ENCODE peak calls at places on chromosomes 11 and 22, in ten cellular contexts. M is prostate gland; D is neuronal stem cell; Y is lower lobe of right lung; K is fibroblast of lung; P is tibial artery; O is adipocyte; I is heart left ventricle; A is effector memory CD4-positive, alpha-beta T cell; R is HepG2. Q is an unnamed sample. For H3K36me3, the result is how much of the 10 kb centered on the place peaks cover.

GRCh38 chr22:26325641-26326040 is 103.4 kb upstream of the ASPHD2 start:
- DNase-seq in Y (no peak), I (no peak), D (no peak), A (no peak), M (no peak), P (no peak), K (no peak), O (no peak), R (no peak), Q (no peak)

GRCh38 chr11:111910637-111911562 is 670 bp downstream of the CRYAB start:
- DNase-seq in I (no peak), D (no peak), A (no peak), R (no peak), O (peak), P (no peak), Y (no peak), M (no peak), K (no peak), Q (no peak)

GRCh38 chr22:32818446-32819115 is 17.1 kb downstream of the TIMP3 start:
- DNase-seq in O (no peak), M (no peak), I (no peak), Y (no peak), K (no peak), P (peak), A (no peak), R (no peak), D (no peak), Q (no peak)

GRCh38 chr11:35146074-35146521 is 7.1 kb downstream of the CD44 start:
- DNase-seq in K (no peak), I (no peak), R (no peak), Y (no peak), D (no peak), O (no peak), M (no peak), A (peak), P (no peak), Q (no peak)

GRCh38 chr11:124329787-124330478 is 9.9 kb upstream of the OR8D2 start:
- DNase-seq in D (no peak), I (no peak), M (no peak), K (peak), P (no peak), R (no peak), Y (no peak), A (no peak), O (peak), Q (no peak)

GRCh38 chr11:129021295-129021694 is 78.6 kb upstream of the TP53AIP1 start:
- DNase-seq in O (no peak), D (no peak), R (no peak), P (no peak), A (no peak), I (no peak), K (no peak), M (no peak), Y (no peak), Q (no peak)

GRCh38 chr22:29212738-29213137 is 7.0 kb downstream of the EMID1 start:
- DNase-seq in D (no peak), R (no peak), P (no peak), A (no peak), K (no peak), I (peak), Y (no peak), M (no peak), O (no peak), Q (no peak)

GRCh38 chr11:128903248-128904041 is 12.3 kb downstream of the KCNJ5 start:
- DNase-seq in O (no peak), I (peak), K (no peak), M (no peak), D (no peak), R (no peak), P (peak), A (no peak), Y (peak), Q (peak)

GRCh38 chr11:44877908-44878459 is 72.7 kb downstream of the TP53I11 start:
- DNase-seq in R (no peak), K (no peak), P (no peak), M (no peak), O (no peak), Y (no peak), A (no peak), I (no peak), D (peak), Q (peak)

GRCh38 chr11:119156496-119156895 is 7.6 kb downstream of the ABCG4 start:
- DNase-seq in I (no peak), D (no peak), R (no peak), M (no peak), P (no peak), A (no peak), O (no peak), K (no peak), Y (peak), Q (no peak)

GRCh38 chr11:45993438-45994064 is 71.1 kb downstream of the LARGE2 start:
- DNase-seq in Y (no peak), K (peak), D (no peak), I (no peak), P (peak), R (no peak), M (no peak), O (peak), A (no peak), Q (peak)

GRCh38 chr22:41498322-41498721 is 29.4 kb downstream of the ACO2 start:
- DNase-seq in A (no peak), D (no peak), O (no peak), M (no peak), P (no peak), K (no peak), Y (no peak), R (no peak), I (no peak), Q (no peak)

GRCh38 chr11:134583397-134583990 is 171.5 kb upstream of the B3GAT1 start:
- DNase-seq in A (no peak), K (no peak), M (no peak), P (no peak), O (no peak), D (no peak), I (no peak), Y (no peak), R (no peak), Q (no peak)

GRCh38 chr11:31824791-31825452 is 13.8 kb upstream of the PAX6 start:
- DNase-seq in K (no peak), O (no peak), Y (no peak), M (no peak), D (no peak), I (no peak), R (no peak), A (no peak), P (no peak), Q (peak)

GRCh38 chr11:100757636-100758035 is 70.5 kb downstream of the ARHGAP42 start:
- DNase-seq in D (no peak), A (no peak), I (no peak), K (no peak), P (no peak), O (no peak), R (no peak), Y (no peak), M (no peak), Q (no peak)

GRCh38 chr11:125945797-125946520 is at the start of gene VSIG10L2:
- DNase-seq in R (no peak), M (no peak), K (no peak), P (peak), Y (no peak), D (no peak), O (no peak), A (no peak), I (no peak), Q (no peak)

GRCh38 chr11:57819272-57819979 is 57.8 kb downstream of the CTNND1 start:
- DNase-seq in M (no peak), Y (no peak), O (no peak), D (no peak), R (peak), I (no peak), P (no peak), K (no peak), A (no peak), Q (no peak)

GRCh38 chr11:11860103-11860979 is 18.6 kb downstream of the USP47 start:
- DNase-seq in P (no peak), A (no peak), M (no peak), D (no peak), Y (no peak), O (no peak), K (peak), R (no peak), I (no peak), Q (no peak)

GRCh38 chr11:69293819-69294505 is at the start of gene MYEOV:
- DNase-seq in O (peak), M (no peak), I (no peak), R (peak), Y (peak), P (no peak), K (peak), A (no peak), D (no peak), Q (peak)

GRCh38 chr11:746289-747175 is 732 bp upstream of the TALDO1 start:
- DNase-seq in Y (no peak), D (peak), R (no peak), K (no peak), O (peak), P (no peak), I (no peak), A (no peak), M (no peak), Q (peak)

GRCh38 chr11:58061813-58062212 is 31.1 kb downstream of the OR6Q1 start:
- DNase-seq in Y (no peak), M (no peak), I (no peak), A (no peak), R (no peak), K (peak), P (no peak), O (no peak), D (no peak), Q (no peak)

GRCh38 chr22:28008649-28009048 is 89.6 kb upstream of the PITPNB start:
- DNase-seq in D (no peak), K (no peak), P (no peak), O (no peak), I (no peak), R (no peak), A (no peak), Y (no peak), M (no peak), Q (no peak)

GRCh38 chr11:83156150-83156995 is 558 bp upstream of the PCF11 start:
- DNase-seq in I (peak), R (peak), K (peak), A (peak), O (no peak), D (peak), Y (peak), P (peak), M (peak), Q (peak)

GRCh38 chr22:40027191-40028097 is 32.7 kb downstream of the FAM83F start:
- DNase-seq in O (no peak), Y (no peak), R (no peak), A (no peak), I (no peak), M (no peak), D (no peak), P (no peak), K (no peak), Q (no peak)

GRCh38 chr11:13290221-13290980 is 12.8 kb downstream of the BMAL1 start:
- DNase-seq in A (no peak), M (no peak), R (no peak), I (no peak), P (no peak), D (no peak), K (no peak), O (no peak), Y (no peak), Q (no peak)

GRCh38 chr22:45351956-45352355 is 42.2 kb downstream of the FAM118A start:
- DNase-seq in I (no peak), K (no peak), D (no peak), A (no peak), Y (no peak), O (no peak), R (no peak), M (no peak), P (no peak), Q (no peak)

GRCh38 chr22:17875631-17876030 is 101.4 kb upstream of the BID start:
- DNase-seq in A (no peak), R (no peak), M (no peak), D (no peak), I (no peak), P (no peak), K (no peak), O (no peak), Y (no peak), Q (no peak)
- H3K36me3 ChIP-seq in A (under half), R (under half), M (under half), D (half or more), I (half or more), P (half or more), K (under half), O (half or more), Y (under half), Q (under half)

GRCh38 chr11:115409691-115410220 is 94.5 kb downstream of the CADM1 start:
- DNase-seq in M (no peak), P (no peak), Y (no peak), A (no peak), D (no peak), O (no peak), K (peak), I (no peak), R (peak), Q (no peak)
- H3K36me3 ChIP-seq in M (under half), P (under half), Y (under half), A (under half), D (under half), O (under half), K (under half), I (under half), R (under half), Q (under half)

GRCh38 chr22:20085651-20086050 is 5.6 kb downstream of the DGCR8 start:
- DNase-seq in A (no peak), M (no peak), O (no peak), R (no peak), I (no peak), P (peak), K (no peak), Y (peak), D (no peak), Q (no peak)
- H3K36me3 ChIP-seq in A (under half), M (under half), O (half or more), R (under half), I (half or more), P (half or more), K (under half), Y (half or more), D (half or more), Q (half or more)

GRCh38 chr22:20402960-20403778 is 9.2 kb downstream of the ZNF74 start:
- DNase-seq in M (no peak), K (no peak), A (no peak), I (no peak), Y (no peak), O (no peak), R (no peak), P (peak), D (no peak), Q (peak)
- H3K36me3 ChIP-seq in M (under half), K (under half), A (under half), I (under half), Y (half or more), O (under half), R (under half), P (half or more), D (half or more), Q (under half)

DNA sequence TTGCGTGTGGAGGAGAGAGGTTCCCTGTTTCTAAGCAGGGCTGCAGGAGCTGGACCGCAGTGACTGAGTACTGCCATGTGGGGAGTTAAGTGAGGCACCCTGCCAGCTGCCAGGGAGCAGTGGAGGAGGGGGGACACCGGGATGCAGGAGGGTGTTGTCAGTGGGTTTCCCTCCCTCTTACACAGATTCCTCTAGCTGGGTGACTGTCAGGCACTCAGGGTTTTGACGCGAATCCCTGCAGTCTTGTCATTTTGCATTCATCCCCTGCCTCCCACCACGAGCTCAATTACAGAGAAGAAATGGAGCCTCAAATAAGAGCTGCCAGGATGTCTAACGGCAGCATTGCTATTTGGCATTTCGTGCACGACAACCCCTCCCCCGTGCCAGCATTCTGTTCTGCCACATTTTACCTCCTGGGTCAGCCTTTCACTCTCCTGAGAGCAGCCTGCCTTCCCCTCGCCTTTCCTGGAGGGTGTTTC is 119.9 kb upstream of the SORL1-AS1 start:
- DNase-seq in M (no peak), P (no peak), O (no peak), D (no peak), I (no peak), R (no peak), A (no peak), K (no peak), Y (no peak), Q (no peak)
- H3K36me3 ChIP-seq in M (under half), P (half or more), O (under half), D (under half), I (under half), R (under half), A (half or more), K (under half), Y (under half), Q (under half)

GRCh38 chr11:20497124-20497792 is 102.2 kb upstream of the SLC6A5 start:
- DNase-seq in O (no peak), I (no peak), A (no peak), D (no peak), Y (no peak), M (no peak), P (no peak), K (no peak), R (no peak), Q (no peak)
- H3K36me3 ChIP-seq in O (under half), I (under half), A (under half), D (under half), Y (under half), M (under half), P (under half), K (under half), R (under half), Q (under half)

GRCh38 chr11:59654893-59655292 is 13.9 kb downstream of the PATL1 start:
- DNase-seq in A (no peak), P (no peak), R (no peak), D (no peak), I (no peak), K (no peak), Y (no peak), M (no peak), O (no peak), Q (no peak)

GRCh38 chr11:59659981-59660380 is 8.9 kb downstream of the PATL1 start:
- DNase-seq in D (no peak), K (no peak), Y (no peak), P (no peak), M (no peak), I (no peak), A (no peak), O (no peak), R (no peak), Q (no peak)

GRCh38 chr11:59658036-59658435 is 10.8 kb downstream of the PATL1 start:
- DNase-seq in I (no peak), Y (no peak), D (no peak), K (no peak), R (peak), A (no peak), P (no peak), O (no peak), M (no peak), Q (no peak)

DNA sequence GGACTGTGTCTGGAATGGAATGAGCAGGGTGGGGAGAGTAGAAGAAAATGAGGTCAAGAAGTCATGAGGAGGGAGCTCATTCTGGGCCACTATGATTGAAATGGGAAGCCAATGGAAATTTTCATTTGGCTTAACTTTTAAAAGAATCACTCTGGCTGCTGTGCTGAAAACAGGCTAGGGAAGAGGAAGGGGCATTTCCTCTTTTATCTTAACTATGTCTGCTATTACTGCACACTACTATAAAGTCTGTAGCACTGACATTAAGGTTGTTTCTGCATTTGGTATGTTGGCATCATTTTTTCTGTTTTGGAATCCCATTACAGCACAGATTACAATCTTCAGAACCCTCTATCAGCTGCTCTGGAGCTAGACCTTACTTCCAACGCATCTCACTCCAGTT is 8.2 kb downstream of the PATL1 start:
- DNase-seq in I (no peak), D (no peak), Y (no peak), A (no peak), R (no peak), K (no peak), M (no peak), O (no peak), P (no peak), Q (no peak)
- H3K36me3 ChIP-seq in I (half or more), D (half or more), Y (half or more), A (half or more), R (under half), K (under half), M (under half), O (half or more), P (half or more), Q (half or more)

GRCh38 chr11:61445535-61445934 is 15.6 kb downstream of the SDHAF2 start:
- DNase-seq in R (no peak), K (peak), M (no peak), Y (no peak), I (no peak), D (no peak), P (no peak), A (no peak), O (no peak), Q (no peak)
- H3K36me3 ChIP-seq in R (under half), K (under half), M (under half), Y (half or more), I (half or more), D (half or more), P (half or more), A (half or more), O (half or more), Q (half or more)

DNA sequence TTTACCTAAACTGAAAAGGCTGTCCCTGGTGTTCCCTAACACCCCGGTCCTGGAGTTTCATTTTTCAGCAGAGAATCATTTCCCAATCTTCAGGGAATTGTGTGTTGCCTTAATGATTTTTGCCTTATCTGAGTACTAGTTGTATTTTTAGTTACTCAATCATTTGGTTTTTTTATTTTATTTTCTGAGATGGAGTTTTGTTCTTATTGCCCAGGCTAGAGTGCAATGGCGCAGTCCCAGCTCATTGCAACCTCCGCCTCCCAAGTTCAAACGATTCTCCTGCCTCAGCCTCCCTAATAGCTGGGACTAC is 7.9 kb downstream of the CCS start:
- DNase-seq in I (no peak), O (no peak), D (no peak), M (no peak), P (no peak), Y (no peak), A (no peak), K (no peak), R (no peak), Q (no peak)
- H3K36me3 ChIP-seq in I (half or more), O (under half), D (half or more), M (under half), P (under half), Y (half or more), A (under half), K (under half), R (under half), Q (under half)

GRCh38 chr11:60938500-60938899 is 13.5 kb downstream of the SLC15A3 start:
- DNase-seq in Y (no peak), R (no peak), K (no peak), P (no peak), O (no peak), M (no peak), I (peak), A (no peak), D (no peak), Q (no peak)
- H3K36me3 ChIP-seq in Y (half or more), R (under half), K (under half), P (half or more), O (under half), M (under half), I (under half), A (under half), D (under half), Q (under half)